ENCODE peak calls at places on chromosomes 5 and 9, in five cellular contexts. G is H1, S is HCT116, N is neural progenitor cell, I is fibroblast of lung. P is an unnamed sample.

GRCh38 chr5:174576042-174576441 is 148.3 kb upstream of the MSX2 start:
- DNase-seq in G (no peak), S (no peak), N (no peak), I (no peak), P (no peak)

GRCh38 chr5:95743248-95743647 is 12.1 kb downstream of the RHOBTB3 start:
- DNase-seq in G (no peak), S (no peak), N (no peak), I (no peak), P (no peak)

GRCh38 chr9:127183814-127184582 is 61.6 kb upstream of the ANGPTL2 start:
- DNase-seq in G (no peak), S (no peak), N (no peak), I (no peak), P (no peak)

GRCh38 chr9:37187713-37188439 is 67.5 kb downstream of the ZCCHC7 start:
- DNase-seq in G (no peak), S (no peak), N (no peak), I (peak), P (no peak)

GRCh38 chr5:67425514-67425913 is 228.9 kb upstream of the CD180 start:
- DNase-seq in G (no peak), S (no peak), N (no peak), I (peak), P (no peak)

GRCh38 chr5:169576181-169576598 is 7.4 kb upstream of the SPDL1 start:
- DNase-seq in G (no peak), S (no peak), N (no peak), I (peak), P (no peak)

GRCh38 chr9:120872775-120873502 is 4.0 kb downstream of the PHF19 start:
- DNase-seq in G (no peak), S (no peak), N (no peak), I (no peak), P (no peak)

GRCh38 chr5:53219610-53220009 is 110.1 kb upstream of the MOCS2 start:
- DNase-seq in G (no peak), S (no peak), N (no peak), I (no peak), P (no peak)

GRCh38 chr5:151534345-151534744 is 56.8 kb downstream of the FAT2 start:
- DNase-seq in G (peak), S (no peak), N (no peak), I (no peak), P (no peak)

GRCh38 chr9:21506910-21507795 is 25.0 kb upstream of the IFNE start:
- DNase-seq in G (no peak), S (no peak), N (no peak), I (peak), P (no peak)

GRCh38 chr9:126440938-126441337 is 114.3 kb downstream of the MVB12B start:
- DNase-seq in G (no peak), S (no peak), N (peak), I (peak), P (no peak)

GRCh38 chr9:5845147-5845531 is 12.2 kb upstream of the ERMP1 start:
- DNase-seq in G (no peak), S (no peak), N (no peak), I (no peak), P (no peak)

GRCh38 chr9:5843450-5844249 is 10.7 kb upstream of the ERMP1 start:
- DNase-seq in G (no peak), S (no peak), N (no peak), I (peak), P (peak)

GRCh38 chr9:5839572-5839902 is 6.6 kb upstream of the ERMP1 start:
- DNase-seq in G (no peak), S (no peak), N (no peak), I (no peak), P (no peak)

GRCh38 chr9:5846080-5846479 is 13.2 kb upstream of the ERMP1 start:
- DNase-seq in G (no peak), S (no peak), N (no peak), I (no peak), P (no peak)

DNA sequence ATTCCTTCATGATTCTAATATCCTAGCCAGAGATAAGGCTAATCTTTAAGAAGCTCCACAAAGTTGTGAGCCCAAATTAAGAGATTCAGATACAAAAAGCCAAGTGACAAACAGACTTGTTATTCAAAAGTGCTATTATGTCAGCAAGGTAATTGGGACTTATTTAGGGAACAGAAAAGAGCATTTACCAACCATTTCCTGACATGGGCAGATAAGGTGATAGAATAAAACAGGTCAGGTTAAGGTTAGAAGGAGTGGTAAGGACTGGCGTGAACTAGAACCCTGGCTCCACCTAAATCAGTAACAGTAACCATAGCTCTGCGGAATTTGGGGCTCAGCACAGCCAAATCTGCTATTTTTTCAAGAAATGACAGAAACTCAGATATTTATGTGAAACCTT is 10.0 kb upstream of the ERMP1 start:
- DNase-seq in G (no peak), S (no peak), N (no peak), I (no peak), P (no peak)
- TF ChIP-seq EZH2 in G (no peak), S (no peak), N (no peak), I (no peak), P (no peak)

DNA sequence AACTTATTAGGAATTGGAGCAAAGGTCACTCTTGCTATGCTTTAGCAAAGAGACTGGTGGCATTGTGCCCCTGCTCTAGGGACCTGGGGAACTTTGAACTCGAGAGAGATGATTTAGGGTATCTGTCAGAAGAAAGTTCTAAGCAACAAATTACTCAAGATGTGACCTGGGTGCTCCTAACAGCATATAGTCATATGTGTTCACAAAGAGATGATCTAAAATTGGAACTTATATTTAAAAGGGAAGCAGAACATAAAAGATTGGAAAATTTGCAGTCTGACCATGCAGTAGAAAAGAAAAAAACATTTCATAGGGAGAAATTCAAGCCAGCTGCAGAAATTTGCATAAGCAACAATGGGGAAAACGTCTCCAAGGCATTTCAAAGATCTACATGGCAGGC is 68.3 kb downstream of the SEMA5A start:
- DNase-seq in G (no peak), S (no peak), N (no peak), I (no peak), P (no peak)
- H3K4me3 ChIP-seq in G (no peak), S (no peak), N (no peak), I (no peak), P (no peak)

GRCh38 chr9:112867275-112867991 is 23.2 kb downstream of the SLC46A2 start:
- DNase-seq in G (no peak), S (peak), N (peak), I (peak), P (peak)
- H3K9ac ChIP-seq in G (no peak), S (peak), N (no peak), I (no peak), P (no peak)

GRCh38 chr9:97857603-97858392 is 4.8 kb downstream of the FOXE1 start:
- DNase-seq in G (peak), S (no peak), N (peak), I (no peak), P (no peak)
- TF ChIP-seq EZH2 in G (peak), S (no peak), N (peak), I (peak), P (no peak)

GRCh38 chr9:124046189-124046588 is 34.6 kb downstream of the LHX2 start:
- DNase-seq in G (no peak), S (no peak), N (no peak), I (no peak), P (no peak)
- H3K4me3 ChIP-seq in G (no peak), S (no peak), N (peak), I (no peak), P (peak)

DNA sequence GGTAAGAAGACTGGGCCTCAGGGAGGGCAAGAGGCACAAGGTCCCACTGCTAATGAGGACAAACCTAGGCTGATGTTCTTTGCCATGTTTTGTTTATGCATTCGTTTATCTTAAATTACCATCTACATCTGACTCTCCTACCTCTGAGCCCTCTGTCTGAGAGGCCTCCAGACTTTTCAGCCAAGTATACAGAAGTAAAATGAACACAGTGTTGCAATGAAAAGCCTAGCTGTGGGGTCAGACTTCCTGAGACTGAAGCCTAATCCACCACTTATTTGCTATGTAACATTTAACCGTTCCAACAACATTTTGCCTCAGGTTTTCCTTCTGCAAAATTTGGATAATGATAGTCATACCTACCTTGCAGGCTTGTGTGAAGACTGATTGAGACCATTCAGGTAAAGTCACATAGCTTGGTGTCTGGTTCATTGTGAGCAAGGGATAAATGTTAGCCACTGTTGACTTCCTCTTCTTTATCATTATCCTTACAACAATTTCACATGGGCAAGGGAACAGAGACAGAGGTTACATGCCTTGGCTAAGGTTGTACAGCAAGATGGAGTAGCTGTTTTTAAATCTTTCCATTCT is 374.9 kb upstream of the CLINT1 start:
- DNase-seq in G (no peak), S (no peak), N (no peak), I (no peak), P (no peak)
- H3K9ac ChIP-seq in G (no peak), S (no peak), N (no peak), I (no peak), P (no peak)